ENCODE peak calls at places on chromosome X, in seven cellular contexts. V is WTC11, X is aorta, D is GM23338, B is GM04504, J is posterior cingulate gyrus, K is GM04503. W is an unnamed sample.

GRCh38 chrX:69987691-69988090 is 62.0 kb downstream of the AWAT2 start:
- DNase-seq in V (no peak), X (no peak), D (no peak), B (no peak), J (no peak), K (no peak), W (no peak)

GRCh38 chrX:103002576-103002975 is 61.4 kb downstream of the BEX1 start:
- DNase-seq in V (no peak), X (no peak), D (no peak), B (no peak), J (no peak), K (no peak), W (no peak)

GRCh38 chrX:10133980-10134676 is 22.6 kb upstream of the CLCN4 start:
- DNase-seq in V (no peak), X (peak), D (no peak), B (no peak), J (peak), K (no peak), W (no peak)

GRCh38 chrX:8049827-8050226 is 121.2 kb downstream of the VCX2 start:
- DNase-seq in V (no peak), X (no peak), D (no peak), B (no peak), J (no peak), K (no peak), W (no peak)

GRCh38 chrX:123088331-123088730 is 95.7 kb upstream of the GRIA3 start:
- DNase-seq in V (no peak), X (no peak), D (no peak), B (no peak), J (no peak), K (peak), W (no peak)

GRCh38 chrX:105975382-105975781 is 63.1 kb downstream of the SERPINA7 start:
- DNase-seq in V (no peak), X (no peak), D (peak), B (no peak), J (no peak), K (no peak), W (no peak)

GRCh38 chrX:40947276-40947675 is 138.0 kb upstream of the USP9X start:
- DNase-seq in V (no peak), X (no peak), D (no peak), B (no peak), J (no peak), K (no peak), W (no peak)

GRCh38 chrX:152901816-152902501 is 4.1 kb downstream of the ZNF185 start:
- DNase-seq in V (no peak), X (peak), D (peak), B (no peak), J (peak), K (no peak), W (no peak)

GRCh38 chrX:17829526-17829925 is 31.6 kb downstream of the RAI2 start:
- DNase-seq in V (no peak), X (no peak), D (no peak), B (no peak), J (no peak), K (no peak), W (no peak)

GRCh38 chrX:14356401-14356800 is 172.9 kb upstream of the GLRA2 start:
- DNase-seq in V (no peak), X (no peak), D (no peak), B (peak), J (no peak), K (peak), W (no peak)

GRCh38 chrX:102739642-102740041 is 19.1 kb downstream of the GPRASP3 start:
- DNase-seq in V (no peak), X (no peak), D (no peak), B (no peak), J (no peak), K (no peak), W (no peak)